ENCODE peak calls at places on chromosome 17, in eight cellular contexts. One of them, this sample, is unnamed. For H3K4me1, the result is how much of the 10 kb centered on the place peaks cover.

GRCh38 chr17:39607057-39607850 is 466 bp downstream of the NEUROD2 start:
- DNase-seq in mammary epithelial cell: no peak
- DNase-seq in right atrium auricular region: no peak
- DNase-seq in left ventricle myocardium inferior: no peak
- DNase-seq in A673: no peak
- DNase-seq in fibroblast of lung: no peak
- DNase-seq in colonic mucosa: no peak
- DNase-seq in H9: peak
- DNase-seq in this sample: no peak

GRCh38 chr17:80290199-80290598 is 29.5 kb downstream of the RNF213 start:
- DNase-seq in mammary epithelial cell: no peak
- DNase-seq in right atrium auricular region: no peak
- DNase-seq in left ventricle myocardium inferior: no peak
- DNase-seq in A673: no peak
- DNase-seq in fibroblast of lung: no peak
- DNase-seq in colonic mucosa: no peak
- DNase-seq in H9: no peak
- DNase-seq in this sample: no peak

GRCh38 chr17:79424471-79425185 is 186.2 kb downstream of the RBFOX3 start:
- DNase-seq in mammary epithelial cell: no peak
- DNase-seq in right atrium auricular region: no peak
- DNase-seq in left ventricle myocardium inferior: no peak
- DNase-seq in A673: no peak
- DNase-seq in fibroblast of lung: no peak
- DNase-seq in colonic mucosa: no peak
- DNase-seq in H9: no peak
- DNase-seq in this sample: no peak

GRCh38 chr17:31997005-31997404 is 10.2 kb upstream of the LRRC37B start:
- DNase-seq in mammary epithelial cell: no peak
- DNase-seq in right atrium auricular region: no peak
- DNase-seq in left ventricle myocardium inferior: no peak
- DNase-seq in A673: no peak
- DNase-seq in fibroblast of lung: no peak
- DNase-seq in colonic mucosa: no peak
- DNase-seq in H9: no peak
- DNase-seq in this sample: no peak

GRCh38 chr17:44971776-44972483 is 3.8 kb upstream of the C1QL1 start:
- DNase-seq in mammary epithelial cell: peak
- DNase-seq in right atrium auricular region: no peak
- DNase-seq in left ventricle myocardium inferior: no peak
- DNase-seq in A673: no peak
- DNase-seq in fibroblast of lung: peak
- DNase-seq in colonic mucosa: no peak
- DNase-seq in H9: peak
- DNase-seq in this sample: no peak

GRCh38 chr17:282000-282911 is 70.4 kb downstream of the RPH3AL start:
- DNase-seq in mammary epithelial cell: no peak
- DNase-seq in right atrium auricular region: no peak
- DNase-seq in left ventricle myocardium inferior: no peak
- DNase-seq in A673: no peak
- DNase-seq in fibroblast of lung: no peak
- DNase-seq in colonic mucosa: no peak
- DNase-seq in H9: no peak
- DNase-seq in this sample: no peak

GRCh38 chr17:47620503-47621245 is 29.0 kb upstream of the KPNB1 start:
- DNase-seq in mammary epithelial cell: peak
- DNase-seq in right atrium auricular region: no peak
- DNase-seq in left ventricle myocardium inferior: no peak
- DNase-seq in A673: no peak
- DNase-seq in fibroblast of lung: no peak
- DNase-seq in colonic mucosa: no peak
- DNase-seq in H9: no peak
- DNase-seq in this sample: no peak

GRCh38 chr17:49434821-49435581 is 20.3 kb upstream of the PHB1 start:
- DNase-seq in mammary epithelial cell: peak
- DNase-seq in right atrium auricular region: no peak
- DNase-seq in left ventricle myocardium inferior: no peak
- DNase-seq in A673: peak
- DNase-seq in fibroblast of lung: peak
- DNase-seq in colonic mucosa: peak
- DNase-seq in H9: peak
- DNase-seq in this sample: no peak

GRCh38 chr17:48612854-48613691 is 2.0 kb downstream of the HOXB8 start:
- DNase-seq in mammary epithelial cell: peak
- DNase-seq in right atrium auricular region: no peak
- DNase-seq in left ventricle myocardium inferior: no peak
- DNase-seq in A673: peak
- DNase-seq in fibroblast of lung: peak
- DNase-seq in colonic mucosa: no peak
- DNase-seq in H9: peak
- DNase-seq in this sample: no peak

GRCh38 chr17:74361613-74362391 is at the start of gene BTBD17:
- DNase-seq in mammary epithelial cell: peak
- DNase-seq in right atrium auricular region: no peak
- DNase-seq in left ventricle myocardium inferior: peak
- DNase-seq in A673: peak
- DNase-seq in fibroblast of lung: peak
- DNase-seq in colonic mucosa: peak
- DNase-seq in H9: peak
- DNase-seq in this sample: no peak

GRCh38 chr17:47224971-47225370 is 15.8 kb downstream of the MYL4 start:
- DNase-seq in mammary epithelial cell: no peak
- DNase-seq in right atrium auricular region: no peak
- DNase-seq in left ventricle myocardium inferior: no peak
- DNase-seq in A673: no peak
- DNase-seq in fibroblast of lung: no peak
- DNase-seq in colonic mucosa: no peak
- DNase-seq in H9: no peak
- DNase-seq in this sample: no peak

GRCh38 chr17:83153681-83154310 is 74.4 kb downstream of the METRNL start:
- DNase-seq in mammary epithelial cell: no peak
- DNase-seq in right atrium auricular region: peak
- DNase-seq in left ventricle myocardium inferior: no peak
- DNase-seq in A673: no peak
- DNase-seq in fibroblast of lung: no peak
- DNase-seq in colonic mucosa: no peak
- DNase-seq in H9: no peak
- DNase-seq in this sample: no peak

GRCh38 chr17:56979091-56979480 is 1.2 kb downstream of the SCPEP1 start:
- DNase-seq in mammary epithelial cell: peak
- DNase-seq in right atrium auricular region: peak
- DNase-seq in left ventricle myocardium inferior: no peak
- DNase-seq in A673: no peak
- DNase-seq in fibroblast of lung: no peak
- DNase-seq in colonic mucosa: no peak
- DNase-seq in H9: no peak
- DNase-seq in this sample: no peak

GRCh38 chr17:30093463-30094147 is 23.0 kb upstream of the NSRP1 start:
- DNase-seq in mammary epithelial cell: peak
- DNase-seq in right atrium auricular region: no peak
- DNase-seq in left ventricle myocardium inferior: no peak
- DNase-seq in A673: peak
- DNase-seq in fibroblast of lung: peak
- DNase-seq in colonic mucosa: peak
- DNase-seq in H9: peak
- DNase-seq in this sample: no peak

GRCh38 chr17:9938764-9939163 is 33.7 kb upstream of the RCVRN start:
- DNase-seq in mammary epithelial cell: no peak
- DNase-seq in right atrium auricular region: no peak
- DNase-seq in left ventricle myocardium inferior: no peak
- DNase-seq in A673: no peak
- DNase-seq in fibroblast of lung: no peak
- DNase-seq in colonic mucosa: no peak
- DNase-seq in H9: no peak
- DNase-seq in this sample: no peak

GRCh38 chr17:32564325-32564724 is 77.5 kb downstream of the CDK5R1 start:
- DNase-seq in mammary epithelial cell: peak
- DNase-seq in right atrium auricular region: no peak
- DNase-seq in left ventricle myocardium inferior: no peak
- DNase-seq in A673: no peak
- DNase-seq in fibroblast of lung: no peak
- DNase-seq in colonic mucosa: no peak
- DNase-seq in H9: no peak
- DNase-seq in this sample: no peak

GRCh38 chr17:49548506-49549310 is 27.0 kb upstream of the NXPH3 start:
- DNase-seq in mammary epithelial cell: peak
- DNase-seq in right atrium auricular region: no peak
- DNase-seq in left ventricle myocardium inferior: peak
- DNase-seq in A673: no peak
- DNase-seq in fibroblast of lung: peak
- DNase-seq in colonic mucosa: no peak
- DNase-seq in H9: peak
- DNase-seq in this sample: no peak

GRCh38 chr17:70110443-70110880 is 35.4 kb downstream of the KCNJ16 start:
- DNase-seq in mammary epithelial cell: no peak
- DNase-seq in right atrium auricular region: no peak
- DNase-seq in left ventricle myocardium inferior: no peak
- DNase-seq in A673: peak
- DNase-seq in fibroblast of lung: peak
- DNase-seq in colonic mucosa: no peak
- DNase-seq in H9: no peak
- DNase-seq in this sample: no peak

GRCh38 chr17:59753522-59754467 is 46.3 kb downstream of the VMP1 start:
- DNase-seq in mammary epithelial cell: peak
- DNase-seq in right atrium auricular region: no peak
- DNase-seq in left ventricle myocardium inferior: no peak
- DNase-seq in A673: peak
- DNase-seq in fibroblast of lung: peak
- DNase-seq in colonic mucosa: peak
- DNase-seq in H9: no peak
- DNase-seq in this sample: no peak
- H3K4me1 ChIP-seq in mammary epithelial cell: under half
- H3K4me1 ChIP-seq in right atrium auricular region: under half
- H3K4me1 ChIP-seq in left ventricle myocardium inferior: under half
- H3K4me1 ChIP-seq in A673: under half
- H3K4me1 ChIP-seq in fibroblast of lung: under half
- H3K4me1 ChIP-seq in colonic mucosa: under half
- H3K4me1 ChIP-seq in H9: under half
- H3K4me1 ChIP-seq in this sample: under half

DNA sequence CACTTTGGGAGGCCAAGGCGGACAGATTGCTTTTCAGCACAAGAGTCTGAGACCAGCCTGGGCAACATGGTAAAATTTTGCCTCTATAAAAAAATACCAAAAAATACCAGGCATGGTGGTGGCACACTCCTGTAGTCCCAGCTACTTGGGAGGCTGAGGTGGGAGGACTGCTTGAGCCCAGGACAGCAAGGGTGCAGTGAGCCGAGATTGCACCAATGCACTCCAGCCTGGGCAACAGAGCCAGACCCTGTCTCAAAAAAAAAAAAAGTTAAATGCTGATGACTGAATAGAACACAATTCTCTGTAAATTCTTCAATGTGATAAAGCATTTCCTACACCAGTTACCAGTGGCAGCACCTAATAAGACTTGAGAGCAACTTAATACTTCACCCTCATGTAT is 65.7 kb downstream of the KANSL1 start:
- DNase-seq in mammary epithelial cell: no peak
- DNase-seq in right atrium auricular region: no peak
- DNase-seq in left ventricle myocardium inferior: no peak
- DNase-seq in A673: no peak
- DNase-seq in fibroblast of lung: no peak
- DNase-seq in colonic mucosa: no peak
- DNase-seq in H9: no peak
- DNase-seq in this sample: no peak
- H3K4me1 ChIP-seq in mammary epithelial cell: under half
- H3K4me1 ChIP-seq in right atrium auricular region: half or more
- H3K4me1 ChIP-seq in left ventricle myocardium inferior: half or more
- H3K4me1 ChIP-seq in A673: under half
- H3K4me1 ChIP-seq in fibroblast of lung: under half
- H3K4me1 ChIP-seq in colonic mucosa: under half
- H3K4me1 ChIP-seq in H9: under half
- H3K4me1 ChIP-seq in this sample: half or more

GRCh38 chr17:67602974-67603373 is 114.8 kb upstream of the NOL11 start:
- DNase-seq in mammary epithelial cell: peak
- DNase-seq in right atrium auricular region: no peak
- DNase-seq in left ventricle myocardium inferior: no peak
- DNase-seq in A673: peak
- DNase-seq in fibroblast of lung: peak
- DNase-seq in colonic mucosa: peak
- DNase-seq in H9: peak
- DNase-seq in this sample: no peak

GRCh38 chr17:67602439-67602838 is 115.3 kb upstream of the NOL11 start:
- DNase-seq in mammary epithelial cell: no peak
- DNase-seq in right atrium auricular region: no peak
- DNase-seq in left ventricle myocardium inferior: no peak
- DNase-seq in A673: no peak
- DNase-seq in fibroblast of lung: no peak
- DNase-seq in colonic mucosa: no peak
- DNase-seq in H9: no peak
- DNase-seq in this sample: no peak

GRCh38 chr17:67606896-67607604 is 110.7 kb upstream of the NOL11 start:
- DNase-seq in mammary epithelial cell: no peak
- DNase-seq in right atrium auricular region: no peak
- DNase-seq in left ventricle myocardium inferior: no peak
- DNase-seq in A673: peak
- DNase-seq in fibroblast of lung: no peak
- DNase-seq in colonic mucosa: no peak
- DNase-seq in H9: no peak
- DNase-seq in this sample: no peak

GRCh38 chr17:67606471-67606870 is 111.3 kb upstream of the NOL11 start:
- DNase-seq in mammary epithelial cell: no peak
- DNase-seq in right atrium auricular region: no peak
- DNase-seq in left ventricle myocardium inferior: peak
- DNase-seq in A673: peak
- DNase-seq in fibroblast of lung: no peak
- DNase-seq in colonic mucosa: peak
- DNase-seq in H9: no peak
- DNase-seq in this sample: no peak

DNA sequence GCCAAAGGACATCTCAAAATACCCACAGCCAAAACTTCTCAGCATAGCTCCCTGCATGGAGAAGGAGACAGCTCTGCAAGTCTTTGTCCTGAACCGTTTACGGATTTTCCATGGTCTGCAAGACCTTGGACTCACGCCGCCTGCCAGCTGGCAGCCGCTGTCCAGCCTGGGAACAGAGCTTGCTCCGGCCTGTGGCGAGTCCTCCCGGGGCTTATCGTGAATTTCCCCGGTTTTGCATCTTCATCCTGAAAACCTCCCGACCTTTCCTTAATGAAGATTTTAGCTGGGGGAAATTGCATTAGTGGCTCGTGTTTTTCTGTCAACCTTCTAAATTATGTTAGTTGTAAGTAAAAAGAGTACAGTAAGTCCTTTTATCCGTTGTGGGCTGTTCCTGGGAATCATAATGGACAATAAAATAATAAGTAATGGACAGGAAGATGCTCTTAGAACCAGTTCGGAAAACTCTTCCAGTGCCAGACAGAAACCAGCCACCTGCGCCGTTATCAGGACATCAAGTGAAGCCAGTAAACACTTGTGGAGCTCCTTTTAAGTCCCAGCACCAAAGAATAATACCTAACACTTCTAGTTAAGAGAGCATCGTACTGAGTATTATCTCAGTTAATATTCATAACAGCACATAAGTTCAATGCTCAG is 112.3 kb upstream of the NOL11 start:
- DNase-seq in mammary epithelial cell: no peak
- DNase-seq in right atrium auricular region: peak
- DNase-seq in left ventricle myocardium inferior: peak
- DNase-seq in A673: no peak
- DNase-seq in fibroblast of lung: peak
- DNase-seq in colonic mucosa: no peak
- DNase-seq in H9: no peak
- DNase-seq in this sample: no peak
- H3K4me1 ChIP-seq in mammary epithelial cell: under half
- H3K4me1 ChIP-seq in right atrium auricular region: under half
- H3K4me1 ChIP-seq in left ventricle myocardium inferior: half or more
- H3K4me1 ChIP-seq in A673: under half
- H3K4me1 ChIP-seq in fibroblast of lung: under half
- H3K4me1 ChIP-seq in colonic mucosa: under half
- H3K4me1 ChIP-seq in H9: under half
- H3K4me1 ChIP-seq in this sample: half or more

GRCh38 chr17:17737938-17738894 is 57.0 kb downstream of the RAI1 start:
- DNase-seq in mammary epithelial cell: peak
- DNase-seq in right atrium auricular region: no peak
- DNase-seq in left ventricle myocardium inferior: no peak
- DNase-seq in A673: no peak
- DNase-seq in fibroblast of lung: peak
- DNase-seq in colonic mucosa: peak
- DNase-seq in H9: peak
- DNase-seq in this sample: no peak
- H3K4me1 ChIP-seq in mammary epithelial cell: half or more
- H3K4me1 ChIP-seq in right atrium auricular region: half or more
- H3K4me1 ChIP-seq in left ventricle myocardium inferior: half or more
- H3K4me1 ChIP-seq in A673: under half
- H3K4me1 ChIP-seq in fibroblast of lung: under half
- H3K4me1 ChIP-seq in colonic mucosa: under half
- H3K4me1 ChIP-seq in H9: under half
- H3K4me1 ChIP-seq in this sample: half or more